ENCODE peak calls at places on chromosomes 1 and 21, in four cellular contexts. O, Q, C and A are unnamed samples.

GRCh38 chr1:151457911-151458882 is 1.1 kb downstream of the POGZ start:
- DNase-seq in Q (peak; percentile 76), C (peak; percentile 74), O (peak; percentile 74), A (peak; percentile 60)

GRCh38 chr1:33347650-33347992 is 26.7 kb upstream of the A3GALT2 start:
- DNase-seq in O (no peak), C (no peak), Q (no peak), A (peak; percentile 87)

GRCh38 chr1:101122452-101123166 is 97.0 kb upstream of the DPH5 start:
- DNase-seq in C (no peak), Q (no peak), O (no peak), A (no peak)

GRCh38 chr21:41819856-41820281 is 53.0 kb upstream of the RIPK4 start:
- DNase-seq in O (no peak), C (no peak), Q (no peak), A (no peak)

GRCh38 chr1:82329226-82329625 is 528.5 kb downstream of the ADGRL2 start:
- DNase-seq in O (no peak), Q (no peak), C (no peak), A (no peak)

GRCh38 chr1:208247696-208248095 is 3.5 kb upstream of the PLXNA2 start:
- DNase-seq in Q (no peak), O (no peak), C (no peak), A (no peak)

GRCh38 chr1:94803517-94804441 is 16.4 kb upstream of the SLC44A3 start:
- DNase-seq in C (no peak), O (no peak), Q (no peak), A (peak; percentile 57)

GRCh38 chr1:173267453-173267945 is 60.4 kb upstream of the TNFSF4 start:
- DNase-seq in C (no peak), Q (peak; percentile 63), O (no peak), A (peak; percentile 72)

GRCh38 chr21:44414291-44415072 is 40.8 kb upstream of the LRRC3 start:
- DNase-seq in O (no peak), Q (no peak), C (no peak), A (no peak)

GRCh38 chr1:67214420-67215174 is 48.3 kb downstream of the IL23R start:
- DNase-seq in Q (peak; percentile 40), O (no peak), C (no peak), A (peak; percentile 60)

GRCh38 chr1:200610846-200611245 is 9.7 kb downstream of the KIF14 start:
- DNase-seq in Q (no peak), C (no peak), O (no peak), A (peak; percentile 87)

GRCh38 chr1:244231572-244232315 is 180.7 kb downstream of the ZBTB18 start:
- DNase-seq in C (no peak), O (no peak), Q (no peak), A (peak; percentile 49)

GRCh38 chr1:29833596-29833995 is 597.3 kb downstream of the PTPRU start:
- DNase-seq in C (no peak), Q (no peak), O (no peak), A (no peak)

GRCh38 chr1:20371883-20372282 is 81.2 kb downstream of the VWA5B1 start:
- DNase-seq in C (no peak), Q (no peak), O (no peak), A (no peak)

GRCh38 chr1:57403201-57403600 is 20.7 kb downstream of the DAB1 start:
- DNase-seq in C (no peak), Q (no peak), O (no peak), A (no peak)

DNA sequence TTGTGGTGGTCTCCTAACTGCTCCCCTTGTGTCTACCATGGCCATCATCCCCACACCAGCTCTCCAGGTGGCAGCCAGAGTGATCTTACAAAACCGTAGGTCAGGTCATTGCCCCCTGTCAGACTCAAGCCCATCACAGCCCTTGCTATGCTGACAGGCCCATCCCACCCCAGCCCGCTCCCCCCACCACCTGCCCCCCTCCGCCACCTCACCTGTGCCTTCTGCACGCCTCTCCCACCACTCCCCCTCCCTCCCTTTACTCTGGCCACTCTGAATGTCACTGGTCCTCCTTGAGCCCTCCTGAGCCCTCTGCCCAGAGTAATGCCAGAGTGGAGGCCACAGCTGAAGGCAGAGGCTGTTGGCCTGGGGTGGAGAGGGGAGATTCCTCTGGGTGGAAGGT is 28.5 kb downstream of the TEX35 start:
- DNase-seq in O (no peak), Q (no peak), C (no peak), A (no peak)
- H3K4me3 ChIP-seq in O (no peak overlapping the region), Q (no peak overlapping the region), C (peak overlapping the region; percentile 90), A (no peak overlapping the region)

DNA sequence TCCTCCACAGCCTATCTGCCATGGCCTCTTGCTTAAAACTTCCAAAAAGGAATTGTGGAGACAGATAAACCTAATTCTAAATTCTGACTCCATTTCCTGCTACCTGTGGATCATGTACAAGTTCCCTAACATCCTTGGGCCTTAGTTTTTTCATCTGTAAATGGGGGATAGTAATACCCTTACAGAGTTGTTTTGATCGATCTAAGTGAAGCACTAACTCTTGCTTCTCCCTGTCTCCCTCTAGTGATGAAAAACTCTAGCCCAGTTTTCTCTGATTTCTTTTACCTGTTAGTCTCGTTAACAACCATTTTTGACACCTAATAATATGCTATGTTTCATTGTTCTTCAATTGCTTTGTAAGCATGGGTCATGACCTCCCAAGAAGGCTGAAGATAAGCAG is 65.9 kb downstream of the TM2D1 start:
- DNase-seq in O (no peak), Q (no peak), C (no peak), A (no peak)
- TF ChIP-seq CTCF in O (no peak), Q (peak; percentile 17), C (peak; percentile 13), A (no peak)

GRCh38 chr1:235325854-235326253 is 2.1 kb downstream of the ARID4B start:
- DNase-seq in O (no peak), C (no peak), Q (no peak), A (no peak)
- H3K4me3 ChIP-seq in O (no peak overlapping the region), C (peak overlapping the region; percentile 96), Q (peak overlapping the region; percentile 94), A (peak overlapping the region; percentile 94)

GRCh38 chr1:6794164-6794563 is 8.9 kb downstream of the CAMTA1 start:
- DNase-seq in C (no peak), Q (no peak), O (no peak), A (peak; percentile 68)
- TF ChIP-seq CTCF in C (peak; percentile 55), Q (peak; percentile 13), O (no peak), A (peak; percentile 29)

GRCh38 chr1:158181577-158181922 is 855 bp downstream of the CD1D start:
- DNase-seq in O (no peak), Q (no peak), C (no peak), A (no peak)
- H3K4me3 ChIP-seq in O (no peak overlapping the region), Q (peak overlapping the region; percentile 47), C (peak overlapping the region; percentile 78), A (no peak overlapping the region)

DNA sequence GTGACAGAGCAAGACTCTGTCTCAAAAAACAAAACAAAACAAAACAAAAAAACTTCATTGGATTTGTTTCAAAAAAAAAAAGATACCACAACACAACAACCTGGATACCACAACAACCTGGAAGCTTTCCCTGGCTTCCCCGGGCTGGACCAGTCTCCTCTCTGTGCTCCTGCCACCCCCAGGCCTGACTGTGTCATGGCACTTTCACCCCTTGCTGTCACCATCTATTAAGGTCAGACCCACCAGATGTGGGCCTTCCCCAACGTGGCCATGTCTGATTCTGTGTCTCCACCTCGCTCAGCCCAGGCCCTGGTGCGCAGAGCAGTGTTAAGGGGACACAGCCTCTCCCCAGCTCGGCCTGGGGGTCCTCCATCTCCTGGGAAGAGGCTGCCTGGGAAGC is 28.3 kb upstream of the ACOT11 start:
- DNase-seq in O (no peak), C (no peak), Q (no peak), A (no peak)
- TF ChIP-seq CTCF in O (no peak), C (peak; percentile 40), Q (no peak), A (peak; percentile 3)

DNA sequence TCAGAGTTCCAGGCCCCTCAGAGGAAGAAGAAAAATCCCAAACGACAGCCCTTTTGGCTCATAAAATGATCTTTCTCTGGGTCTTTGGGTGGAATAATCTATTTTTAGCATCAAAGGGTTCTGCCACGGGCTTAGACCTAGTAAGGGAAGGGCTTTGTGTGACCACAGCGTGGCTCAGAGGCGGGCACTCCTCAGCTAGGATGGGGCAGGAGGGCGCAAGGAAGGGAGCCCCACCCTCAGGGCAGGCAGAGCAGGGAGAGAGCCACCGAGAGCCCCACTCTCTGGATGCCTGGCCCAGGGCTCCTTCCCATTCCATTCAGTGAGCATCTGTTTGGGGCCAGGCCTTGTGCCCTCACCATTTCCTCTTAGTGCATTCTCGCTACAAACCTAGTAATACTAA is 41.5 kb upstream of the RUNX3 start:
- DNase-seq in C (no peak), O (no peak), Q (no peak), A (no peak)
- H3K4me3 ChIP-seq in C (no peak overlapping the region), O (no peak overlapping the region), Q (no peak overlapping the region), A (no peak overlapping the region)

GRCh38 chr1:23177031-23177430 is 8.4 kb upstream of the LUZP1 start:
- DNase-seq in Q (no peak), C (no peak), O (no peak), A (no peak)

GRCh38 chr1:23178414-23178813 is 9.8 kb upstream of the LUZP1 start:
- DNase-seq in O (no peak), C (no peak), Q (no peak), A (no peak)

GRCh38 chr1:23174383-23175110 is 5.9 kb upstream of the LUZP1 start:
- DNase-seq in C (no peak), O (no peak), Q (no peak), A (no peak)

GRCh38 chr1:23177438-23178380 is 9.1 kb upstream of the LUZP1 start:
- DNase-seq in C (peak; percentile 88), O (peak; percentile 81), Q (peak; percentile 78), A (peak; percentile 64)

GRCh38 chr1:23178931-23179330 is 10.3 kb upstream of the LUZP1 start:
- DNase-seq in Q (peak; percentile 54), O (no peak), C (no peak), A (peak; percentile 54)
- TF ChIP-seq CTCF in Q (peak; percentile 58), O (no peak), C (peak; percentile 28), A (peak; percentile 13)